ENCODE peak calls at places on chromosomes 6 and 20, in five cellular contexts. G is SK-N-SH, W is fibroblast of mammary gland, M is brain microvascular endothelial cell, A is cardiac fibroblast. L is an unnamed sample.

GRCh38 chr6:4644962-4645361 is 131.2 kb upstream of the CDYL start:
- DNase-seq in G (no peak), W (no peak), M (no peak), A (peak), L (no peak)

GRCh38 chr6:51820555-51820954 is 266.9 kb downstream of the PKHD1 start:
- DNase-seq in G (no peak), W (no peak), M (no peak), A (no peak), L (no peak)

GRCh38 chr6:12230523-12230922 is 59.6 kb upstream of the EDN1 start:
- DNase-seq in G (no peak), W (no peak), M (no peak), A (no peak), L (no peak)

GRCh38 chr6:107510108-107510507 is 20.2 kb downstream of the SOBP start:
- DNase-seq in G (no peak), W (no peak), M (no peak), A (no peak), L (no peak)

GRCh38 chr6:13068558-13069210 is 259.7 kb downstream of the TBC1D7 start:
- DNase-seq in G (no peak), W (no peak), M (no peak), A (no peak), L (no peak)

GRCh38 chr6:144055121-144055931 is 40.0 kb downstream of the SF3B5 start:
- DNase-seq in G (no peak), W (no peak), M (no peak), A (no peak), L (peak)

GRCh38 chr6:30363459-30363858 is 18.5 kb downstream of the RPP21 start:
- DNase-seq in G (no peak), W (no peak), M (no peak), A (no peak), L (no peak)

GRCh38 chr20:49865559-49865958 is 49.8 kb downstream of the SPATA2 start:
- DNase-seq in G (no peak), W (peak), M (no peak), A (no peak), L (peak)

GRCh38 chr6:73675466-73676098 is 20.4 kb upstream of the CD109 start:
- DNase-seq in G (peak), W (peak), M (peak), A (peak), L (peak)

GRCh38 chr20:8242066-8242465 is 110.0 kb downstream of the PLCB1 start:
- DNase-seq in G (no peak), W (peak), M (no peak), A (no peak), L (no peak)

GRCh38 chr6:150905769-150906168 is 40.3 kb downstream of the MTHFD1L start:
- DNase-seq in G (no peak), W (no peak), M (no peak), A (no peak), L (no peak)

GRCh38 chr20:42549496-42549895 is 640.2 kb downstream of the PTPRT start:
- DNase-seq in G (no peak), W (no peak), M (no peak), A (no peak), L (no peak)

GRCh38 chr6:79713701-79714322 is 82.7 kb downstream of the SH3BGRL2 start:
- DNase-seq in G (peak), W (peak), M (peak), A (peak), L (peak)

GRCh38 chr6:31114540-31114876 is at the start of gene PSORS1C1:
- DNase-seq in G (no peak), W (peak), M (peak), A (peak), L (no peak)

GRCh38 chr20:2603816-2604505 is 48.5 kb upstream of the NOP56 start:
- DNase-seq in G (peak), W (no peak), M (no peak), A (no peak), L (no peak)

GRCh38 chr6:137339929-137340559 is 120.9 kb upstream of the IFNGR1 start:
- DNase-seq in G (no peak), W (no peak), M (no peak), A (peak), L (no peak)

DNA sequence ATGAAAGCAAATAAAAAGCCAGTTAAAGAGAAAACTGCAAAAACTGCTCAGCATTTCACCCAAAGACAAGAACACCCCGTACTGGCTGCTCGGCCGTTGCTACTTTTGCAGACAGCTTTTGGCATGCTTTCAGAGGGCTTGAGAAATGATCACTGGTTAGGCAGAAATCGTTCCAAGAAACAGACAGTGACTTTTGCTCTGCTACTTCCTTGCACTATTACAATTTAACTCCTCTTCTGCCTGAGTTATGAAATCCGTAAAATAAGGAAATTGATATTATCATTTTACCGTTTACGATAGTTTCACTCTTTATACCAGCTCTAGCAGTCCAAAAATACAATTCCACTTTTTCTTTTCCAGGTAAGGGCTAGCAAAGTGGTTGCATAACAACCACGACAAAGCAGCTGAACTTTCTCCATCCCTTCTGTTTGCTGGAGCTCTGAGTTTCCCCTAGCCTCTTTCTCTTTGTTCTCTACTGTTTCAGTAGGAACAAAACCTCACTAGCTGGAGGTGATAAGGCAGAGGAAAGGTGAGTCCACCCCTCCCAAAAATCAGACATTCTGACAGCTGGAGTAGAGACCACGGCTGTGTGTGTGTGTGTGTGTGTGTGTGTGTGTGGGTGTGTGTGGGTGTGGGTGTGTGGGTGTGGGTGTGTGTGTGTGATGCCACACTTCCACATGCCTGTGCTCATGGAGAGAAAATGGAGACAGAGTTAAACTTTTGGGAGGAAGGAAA is 191.8 kb upstream of the RREB1 start:
- DNase-seq in G (no peak), W (peak), M (no peak), A (peak), L (no peak)
- H3K4me3 ChIP-seq in G (no peak), W (peak), M (no peak), A (peak), L (no peak)

GRCh38 chr6:24933868-24934401 is 1.8 kb downstream of the RIPOR2 start:
- DNase-seq in G (peak), W (peak), M (no peak), A (no peak), L (peak)
- TF ChIP-seq CTCF in G (peak), W (peak), M (peak), A (peak), L (peak)

GRCh38 chr20:61567204-61567603 is 315.1 kb downstream of the CDH4 start:
- DNase-seq in G (no peak), W (no peak), M (no peak), A (no peak), L (no peak)
- H3K4me3 ChIP-seq in G (no peak), W (no peak), M (no peak), A (no peak), L (no peak)

DNA sequence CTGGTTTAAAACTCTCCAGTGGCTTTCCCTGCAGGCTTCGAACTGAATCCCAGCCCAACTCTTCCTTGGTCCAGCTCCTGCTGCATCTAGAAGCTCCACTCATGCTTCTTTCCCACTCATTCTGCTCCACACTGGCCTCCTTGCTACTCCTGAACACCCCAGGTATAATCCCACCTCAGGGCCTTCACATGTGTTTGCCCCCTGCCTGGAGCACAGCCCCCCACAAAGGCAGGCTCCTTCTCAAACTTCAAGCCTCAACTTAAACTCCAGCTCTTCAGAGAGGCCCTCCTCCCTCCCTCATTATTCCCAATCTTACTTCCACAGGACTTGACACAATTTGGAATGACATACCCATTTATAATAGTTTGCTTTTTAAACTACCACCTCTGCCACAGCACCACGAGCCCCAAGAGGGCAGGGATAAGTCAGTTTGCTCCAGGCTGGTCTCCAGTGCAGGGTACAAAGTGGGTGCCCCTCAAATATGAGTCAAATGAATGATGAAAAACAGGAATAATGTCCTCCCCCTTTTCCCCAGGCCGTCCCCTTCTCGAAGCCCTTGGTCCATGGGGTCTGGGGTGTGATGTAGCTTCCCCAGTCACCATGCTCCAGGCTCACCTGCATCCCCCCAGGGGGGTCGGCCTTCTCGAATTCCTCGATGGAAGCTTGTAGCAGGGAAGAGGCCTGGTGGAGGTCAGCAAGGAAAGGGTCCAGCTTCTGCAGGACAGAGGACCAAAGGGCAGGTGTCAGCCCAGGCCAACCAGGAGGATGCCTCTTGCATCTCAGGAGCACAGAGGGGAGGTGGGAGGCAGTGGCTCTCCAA is 37.4 kb downstream of the KIAA1755 start:
- DNase-seq in G (no peak), W (no peak), M (no peak), A (no peak), L (no peak)
- TF ChIP-seq CTCF in G (no peak), W (no peak), M (no peak), A (no peak), L (no peak)

DNA sequence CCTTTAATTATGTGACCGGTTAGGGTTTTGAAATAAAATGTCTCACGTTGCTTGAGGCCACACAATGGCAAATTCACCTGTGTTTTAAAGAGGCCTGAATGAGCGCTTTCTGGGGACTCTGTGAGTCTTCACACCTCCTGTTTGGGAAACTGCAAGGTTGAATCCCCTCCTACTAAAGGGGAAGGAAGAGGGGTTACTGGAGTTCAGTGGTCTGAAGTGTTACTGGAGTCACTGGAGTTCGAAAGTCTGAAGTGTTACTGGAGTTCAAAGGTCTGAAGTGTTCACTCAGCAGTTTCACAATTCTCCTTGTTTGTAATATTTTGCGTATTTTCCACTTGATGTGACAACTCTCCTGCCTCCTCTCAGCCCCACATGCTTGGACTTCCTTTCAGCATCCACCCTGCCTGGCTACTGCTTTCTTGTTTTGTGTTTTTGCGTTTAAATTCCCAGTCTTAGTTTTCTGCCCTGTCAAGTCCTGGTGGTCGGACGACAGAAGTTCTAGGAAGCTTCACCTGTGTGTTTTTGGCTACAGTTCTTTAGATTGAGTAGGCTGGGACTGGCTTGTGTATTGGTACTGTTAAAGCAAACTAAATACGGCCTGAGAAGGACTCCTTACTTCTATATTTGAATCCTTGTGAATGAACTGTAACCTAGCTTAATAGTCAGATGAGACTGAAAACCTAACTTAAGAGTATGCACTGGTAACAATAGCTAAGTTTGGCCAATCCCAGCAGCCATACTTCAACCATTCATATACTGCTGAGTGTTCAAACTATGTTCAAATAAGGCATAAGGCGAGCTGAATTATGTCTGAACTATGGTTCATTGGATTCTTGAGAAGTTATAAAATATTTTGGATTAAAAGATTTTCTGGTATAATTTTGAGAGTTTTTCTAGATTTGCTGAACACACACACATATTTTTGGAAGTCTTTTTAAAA is 2.0 kb downstream of the SMPDL3A start:
- DNase-seq in G (no peak), W (peak), M (no peak), A (no peak), L (no peak)
- H3K4me3 ChIP-seq in G (no peak), W (peak), M (peak), A (peak), L (no peak)